ENCODE peak calls at places on chromosomes 13 and 19, in five cellular contexts. U is H1, V is K562, Z is HepG2, J is GM12878. G is an unnamed sample.

GRCh38 chr13:98327326-98328314 is 150.6 kb upstream of the RNF113B start:
- DNase-seq in U (peak; percentile 43), V (no peak), Z (peak; percentile 88), J (no peak), G (no peak)

GRCh38 chr13:39954476-39954875 is 299.0 kb downstream of the COG6 start:
- DNase-seq in U (no peak), V (no peak), Z (no peak), J (no peak), G (no peak)

GRCh38 chr19:3575260-3575741 is 2.6 kb downstream of the HMG20B start:
- DNase-seq in U (no peak), V (no peak), Z (peak; percentile 55), J (no peak), G (no peak)

GRCh38 chr19:7617172-7617571 is 12.2 kb downstream of the XAB2 start:
- DNase-seq in U (no peak), V (no peak), Z (no peak), J (no peak), G (no peak)

GRCh38 chr13:88068316-88068715 is 397.1 kb downstream of the SLITRK5 start:
- DNase-seq in U (no peak), V (no peak), Z (no peak), J (no peak), G (no peak)

GRCh38 chr13:97395437-97396136 is 38.4 kb upstream of the RAP2A start:
- DNase-seq in U (no peak), V (no peak), Z (no peak), J (no peak), G (no peak)

GRCh38 chr19:2962018-2962670 is 15.2 kb upstream of the TLE6 start:
- DNase-seq in U (no peak), V (peak; percentile 67), Z (peak; percentile 70), J (peak; percentile 65), G (peak; percentile 68)

GRCh38 chr19:388691-389090 is 20.3 kb downstream of the C2CD4C start:
- DNase-seq in U (no peak), V (no peak), Z (no peak), J (no peak), G (no peak)

GRCh38 chr13:56886398-56886797 is 254.3 kb upstream of the PRR20A start:
- DNase-seq in U (no peak), V (no peak), Z (no peak), J (no peak), G (no peak)

GRCh38 chr19:46783670-46784069 is 4.7 kb downstream of the SLC1A5 start:
- DNase-seq in U (no peak), V (peak; percentile 35), Z (no peak), J (no peak), G (no peak)

GRCh38 chr19:33227242-33227650 is 1.6 kb upstream of the SLC7A10 start:
- DNase-seq in U (no peak), V (no peak), Z (peak; percentile 69), J (no peak), G (no peak)

GRCh38 chr19:39304701-39305571 is 8.7 kb downstream of the IFNL1 start:
- DNase-seq in U (no peak), V (no peak), Z (no peak), J (no peak), G (no peak)

GRCh38 chr13:74687452-74688180 is 553.4 kb upstream of the KLF12 start:
- DNase-seq in U (no peak), V (no peak), Z (no peak), J (no peak), G (no peak)

GRCh38 chr13:23945612-23946011 is 48.3 kb upstream of the C1QTNF9B start:
- DNase-seq in U (no peak), V (no peak), Z (no peak), J (no peak), G (no peak)

GRCh38 chr13:28117689-28118377 is 17.5 kb upstream of the FLT3 start:
- DNase-seq in U (no peak), V (no peak), Z (no peak), J (no peak), G (no peak)

GRCh38 chr19:32674153-32674958 is 624 bp downstream of the ANKRD27 start:
- DNase-seq in U (no peak), V (peak; percentile 85), Z (no peak), J (no peak), G (no peak)

GRCh38 chr19:50314724-50315700 is 14.2 kb downstream of the KCNC3 start:
- DNase-seq in U (no peak), V (no peak), Z (no peak), J (no peak), G (no peak)

GRCh38 chr13:101916108-101916757 is 463.8 kb downstream of the ITGBL1 start:
- DNase-seq in U (peak; percentile 43), V (no peak), Z (no peak), J (no peak), G (no peak)

GRCh38 chr13:51771418-51772104 is 32.4 kb downstream of the DHRS12 start:
- DNase-seq in U (no peak), V (no peak), Z (no peak), J (no peak), G (no peak)

GRCh38 chr13:32381539-32381938 is 46.4 kb downstream of the N4BP2L1 start:
- DNase-seq in U (peak; percentile 3), V (no peak), Z (peak; percentile 49), J (no peak), G (peak; percentile 2)
- TF ChIP-seq JUND in U (no peak), V (no peak), Z (no peak), J (no peak), G (no peak)

GRCh38 chr13:114007566-114007965 is 33.7 kb upstream of the C13orf46 start:
- DNase-seq in U (no peak), V (no peak), Z (no peak), J (no peak), G (no peak)

GRCh38 chr13:114002771-114003321 is 29.0 kb upstream of the C13orf46 start:
- DNase-seq in U (no peak), V (no peak), Z (no peak), J (no peak), G (no peak)

GRCh38 chr13:114002009-114002544 is 28.2 kb upstream of the C13orf46 start:
- DNase-seq in U (no peak), V (no peak), Z (no peak), J (no peak), G (no peak)

GRCh38 chr13:114005206-114005720 is 31.4 kb upstream of the C13orf46 start:
- DNase-seq in U (no peak), V (peak; percentile 11), Z (no peak), J (no peak), G (no peak)

GRCh38 chr13:114004416-114005205 is 30.7 kb upstream of the C13orf46 start:
- DNase-seq in U (no peak), V (peak; percentile 71), Z (peak; percentile 12), J (no peak), G (no peak)
- TF ChIP-seq SP1 in U (no peak), V (no peak), Z (no peak), J (no peak), G (no peak)

GRCh38 chr19:10113964-10114650 is 2.6 kb downstream of the P2RY11 start:
- DNase-seq in U (no peak), V (peak; percentile 18), Z (no peak), J (no peak), G (no peak)
- TF ChIP-seq JUND in U (no peak), V (no peak), Z (no peak), J (no peak), G (no peak)

GRCh38 chr13:21670883-21671792 is at the start of gene FGF9:
- DNase-seq in U (no peak), V (peak; percentile 76), Z (peak; percentile 31), J (peak; percentile 7), G (peak; percentile 75)
- TF ChIP-seq SP1 in U (peak; percentile 78), V (no peak), Z (no peak), J (peak; percentile 85), G (peak; percentile 46)

DNA sequence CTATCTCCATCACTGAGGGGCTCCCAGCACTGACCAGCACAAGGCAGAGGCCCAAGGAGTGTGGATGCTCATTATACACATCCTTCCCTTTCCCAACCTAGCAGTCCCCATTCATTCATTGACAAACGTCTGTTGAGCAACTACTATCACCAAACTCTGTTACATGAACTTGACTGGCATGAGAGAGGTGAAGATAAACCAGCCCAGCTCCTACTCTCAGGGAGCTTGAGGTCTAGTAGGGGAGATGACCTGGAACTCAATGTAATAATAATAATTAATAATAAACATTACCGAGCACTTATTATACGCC is 8.9 kb upstream of the CEACAM16 start:
- DNase-seq in U (no peak), V (no peak), Z (peak; percentile 53), J (no peak), G (no peak)
- TF ChIP-seq JUND in U (no peak), V (no peak), Z (no peak), J (no peak), G (no peak)

DNA sequence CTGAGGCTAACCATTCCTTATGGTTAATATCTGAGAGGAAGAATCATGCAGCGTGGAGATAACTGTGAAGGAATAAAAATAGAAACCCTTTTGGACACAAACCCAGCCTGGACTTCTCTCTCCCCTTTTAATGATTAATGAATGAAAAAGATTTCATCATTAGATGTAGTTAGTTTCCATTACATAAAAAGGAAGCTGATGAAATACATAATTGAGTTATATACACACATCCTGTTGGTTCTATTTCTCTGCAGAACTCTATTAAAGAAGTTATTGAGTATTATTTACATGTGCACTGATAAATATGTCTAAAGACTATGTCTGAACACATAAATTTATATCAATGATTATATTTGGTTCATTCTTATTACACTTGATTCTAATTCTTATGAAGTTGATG is 465.3 kb downstream of the GPC5 start:
- DNase-seq in U (no peak), V (no peak), Z (no peak), J (no peak), G (no peak)
- TF ChIP-seq SP1 in U (no peak), V (no peak), Z (no peak), J (no peak), G (no peak)

GRCh38 chr13:26656919-26657318 is 99.4 kb downstream of the WASF3 start:
- DNase-seq in U (no peak), V (no peak), Z (peak; percentile 24), J (no peak), G (no peak)
- TF ChIP-seq JUND in U (no peak), V (no peak), Z (no peak), J (no peak), G (no peak)

DNA sequence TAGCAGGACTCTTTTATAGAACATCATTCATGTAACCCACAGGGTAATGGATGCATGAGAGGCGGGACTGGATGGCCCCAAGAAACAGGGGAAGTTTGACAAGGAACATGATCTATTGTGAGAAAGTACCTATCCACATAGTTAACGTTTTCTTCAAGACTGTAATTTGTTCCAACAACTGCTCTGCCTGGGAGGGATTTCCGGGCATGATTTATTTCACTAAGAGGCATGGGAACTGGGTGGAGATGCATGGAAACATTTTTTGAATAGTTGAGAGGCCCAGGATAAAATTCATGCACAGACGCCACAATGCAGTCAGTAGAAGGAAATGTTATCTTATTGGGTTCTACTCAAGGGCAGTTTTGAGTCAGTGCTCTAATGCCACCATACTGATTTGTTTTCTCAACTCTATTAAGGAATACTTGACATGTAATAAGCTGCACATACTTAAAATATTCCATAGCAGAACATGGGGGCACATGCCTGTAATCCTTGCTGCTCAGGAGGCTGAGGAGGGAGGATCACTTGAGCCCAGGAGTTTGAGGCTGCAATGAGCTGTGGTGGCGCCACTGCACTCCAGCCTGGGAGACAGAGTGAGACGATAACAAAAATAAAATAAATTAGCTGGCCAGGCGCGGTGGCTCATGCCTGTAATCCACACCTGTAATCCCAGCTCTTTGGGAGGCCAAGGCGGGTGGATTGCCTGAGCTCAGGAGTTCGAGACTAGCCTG is 9.9 kb upstream of the ATG4D start:
- DNase-seq in U (no peak), V (no peak), Z (no peak), J (no peak), G (no peak)
- TF ChIP-seq SP1 in U (no peak), V (no peak), Z (no peak), J (no peak), G (no peak)